ENCODE peak calls at places on chromosome 20, in four cellular contexts. V is HepG2, N is K562, E is GM12878. O is an unnamed sample.

GRCh38 chr20:52226370-52226769 is 34.8 kb upstream of the ZFP64 start:
- DNase-seq in V (peak; percentile 28), N (no peak), E (no peak), O (no peak)

GRCh38 chr20:35791823-35792222 is 20.0 kb downstream of the PHF20 start:
- DNase-seq in V (no peak), N (no peak), E (no peak), O (no peak)

GRCh38 chr20:6114696-6115095 is 8.1 kb downstream of the FERMT1 start:
- DNase-seq in V (no peak), N (no peak), E (no peak), O (no peak)

GRCh38 chr20:35578469-35578868 is 36.6 kb downstream of the ERGIC3 start:
- DNase-seq in V (peak; percentile 55), N (no peak), E (no peak), O (no peak)

GRCh38 chr20:16407251-16408067 is 165.8 kb downstream of the KIF16B start:
- DNase-seq in V (peak; percentile 82), N (no peak), E (no peak), O (no peak)

GRCh38 chr20:29744071-29744470 is 1513.4 kb upstream of the DEFB115 start:
- DNase-seq in V (no peak), N (no peak), E (no peak), O (no peak)

GRCh38 chr20:44247676-44248419 is 740 bp downstream of the GDAP1L1 start:
- DNase-seq in V (peak; percentile 80), N (peak; percentile 91), E (no peak), O (peak; percentile 91)

GRCh38 chr20:14055127-14055742 is 59.9 kb downstream of the MACROD2 start:
- DNase-seq in V (peak; percentile 77), N (peak; percentile 15), E (no peak), O (no peak)

GRCh38 chr20:4304601-4305000 is 289.2 kb upstream of the RNF24 start:
- DNase-seq in V (no peak), N (no peak), E (no peak), O (no peak)

GRCh38 chr20:1663917-1664316 is 6.3 kb upstream of the SIRPG start:
- DNase-seq in V (no peak), N (no peak), E (no peak), O (no peak)

GRCh38 chr20:833450-834150 is at the start of gene FAM110A:
- DNase-seq in V (peak; percentile 90), N (peak; percentile 87), E (peak; percentile 75), O (peak; percentile 96)

GRCh38 chr20:52200870-52201269 is 9.3 kb upstream of the ZFP64 start:
- DNase-seq in V (no peak), N (no peak), E (no peak), O (no peak)

GRCh38 chr20:20894753-20895152 is 182.3 kb upstream of the RALGAPA2 start:
- DNase-seq in V (no peak), N (no peak), E (no peak), O (no peak)

GRCh38 chr20:58571942-58572666 is 56.9 kb upstream of the APCDD1L start:
- DNase-seq in V (no peak), N (no peak), E (no peak), O (no peak)

GRCh38 chr20:51429144-51429482 is 113.4 kb downstream of the NFATC2 start:
- DNase-seq in V (no peak), N (no peak), E (no peak), O (no peak)

GRCh38 chr20:57998981-57999464 is 229.4 kb downstream of the ANKRD60 start:
- DNase-seq in V (no peak), N (no peak), E (no peak), O (no peak)

GRCh38 chr20:24683676-24684075 is 214.2 kb downstream of the SYNDIG1 start:
- DNase-seq in V (no peak), N (no peak), E (no peak), O (no peak)

GRCh38 chr20:24933266-24933908 is 15.7 kb upstream of the CST7 start:
- DNase-seq in V (no peak), N (no peak), E (no peak), O (no peak)

GRCh38 chr20:44089987-44090674 is 96.9 kb downstream of the JPH2 start:
- DNase-seq in V (peak; percentile 25), N (peak; percentile 56), E (peak; percentile 57), O (no peak)

GRCh38 chr20:51447097-51447764 is 95.3 kb downstream of the NFATC2 start:
- DNase-seq in V (peak; percentile 49), N (no peak), E (no peak), O (no peak)

GRCh38 chr20:58078741-58079522 is 149.5 kb downstream of the ANKRD60 start:
- DNase-seq in V (no peak), N (no peak), E (no peak), O (no peak)

GRCh38 chr20:47857994-47858557 is 72.8 kb upstream of the SULF2 start:
- DNase-seq in V (no peak), N (no peak), E (no peak), O (no peak)

GRCh38 chr20:50354690-50355592 is 155.2 kb upstream of the PTPN1 start:
- DNase-seq in V (no peak), N (peak; percentile 64), E (no peak), O (no peak)

GRCh38 chr20:51871943-51872342 is 69.6 kb upstream of the SALL4 start:
- DNase-seq in V (no peak), N (no peak), E (no peak), O (no peak)

GRCh38 chr20:50290815-50291214 is 100.2 kb downstream of the CEBPB start:
- DNase-seq in V (no peak), N (no peak), E (no peak), O (no peak)

DNA sequence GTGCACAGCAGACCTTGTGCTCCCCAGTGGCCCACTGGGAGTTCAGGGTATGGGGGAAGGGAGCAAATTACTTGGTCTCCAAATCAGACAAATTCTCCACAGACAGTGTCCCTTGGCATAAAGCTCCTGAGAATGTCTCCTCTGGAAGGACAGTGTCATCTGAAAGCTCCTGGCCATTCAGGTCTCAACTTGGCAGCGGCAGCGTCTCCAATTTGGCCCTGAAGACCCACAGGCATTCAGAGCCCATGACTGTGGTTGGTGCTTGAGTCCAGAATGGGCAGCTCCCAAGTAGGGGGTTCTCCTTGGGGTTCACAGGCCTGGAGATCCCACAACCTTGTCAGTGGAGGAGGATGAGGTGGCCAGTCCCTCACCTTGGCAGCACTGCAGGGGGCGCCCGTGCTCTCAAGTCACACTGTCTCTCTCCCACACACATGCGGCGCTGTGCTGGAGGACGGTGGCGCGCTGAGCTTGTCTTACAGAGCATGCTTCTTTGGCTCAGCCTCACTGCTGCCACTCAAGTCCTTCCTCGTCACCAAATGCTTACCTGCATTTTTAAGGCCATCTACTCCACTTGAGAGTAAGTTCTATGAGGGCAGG is 20.7 kb downstream of the DYNLRB1 start:
- DNase-seq in V (peak; percentile 41), N (peak; percentile 44), E (no peak), O (peak; percentile 70)
- TF ChIP-seq NR2C2 in V (no peak), N (no peak), E (no peak), O (no peak)

GRCh38 chr20:22958390-22958789 is 76.7 kb upstream of the SSTR4 start:
- DNase-seq in V (no peak), N (no peak), E (no peak), O (no peak)

GRCh38 chr20:22962567-22963439 is 72.3 kb upstream of the SSTR4 start:
- DNase-seq in V (no peak), N (no peak), E (no peak), O (no peak)

GRCh38 chr20:22966787-22967464 is 68.2 kb upstream of the SSTR4 start:
- DNase-seq in V (no peak), N (no peak), E (no peak), O (no peak)

GRCh38 chr20:22963581-22963980 is 71.5 kb upstream of the SSTR4 start:
- DNase-seq in V (no peak), N (no peak), E (no peak), O (no peak)
- TF ChIP-seq NR2C2 in V (no peak), N (no peak), E (no peak), O (no peak)

GRCh38 chr20:39225536-39225935 is 263.4 kb downstream of the DHX35 start:
- DNase-seq in V (no peak), N (no peak), E (no peak), O (no peak)
- TF ChIP-seq NR2C2 in V (no peak), N (no peak), E (no peak), O (no peak)

GRCh38 chr20:59690101-59690500 is 85.8 kb downstream of the PHACTR3 start:
- DNase-seq in V (no peak), N (no peak), E (no peak), O (no peak)

GRCh38 chr20:59693587-59693986 is 89.2 kb downstream of the PHACTR3 start:
- DNase-seq in V (no peak), N (no peak), E (no peak), O (no peak)

GRCh38 chr20:59688999-59689398 is 84.7 kb downstream of the PHACTR3 start:
- DNase-seq in V (no peak), N (no peak), E (no peak), O (no peak)

GRCh38 chr20:59690976-59691375 is 86.6 kb downstream of the PHACTR3 start:
- DNase-seq in V (no peak), N (no peak), E (no peak), O (no peak)

DNA sequence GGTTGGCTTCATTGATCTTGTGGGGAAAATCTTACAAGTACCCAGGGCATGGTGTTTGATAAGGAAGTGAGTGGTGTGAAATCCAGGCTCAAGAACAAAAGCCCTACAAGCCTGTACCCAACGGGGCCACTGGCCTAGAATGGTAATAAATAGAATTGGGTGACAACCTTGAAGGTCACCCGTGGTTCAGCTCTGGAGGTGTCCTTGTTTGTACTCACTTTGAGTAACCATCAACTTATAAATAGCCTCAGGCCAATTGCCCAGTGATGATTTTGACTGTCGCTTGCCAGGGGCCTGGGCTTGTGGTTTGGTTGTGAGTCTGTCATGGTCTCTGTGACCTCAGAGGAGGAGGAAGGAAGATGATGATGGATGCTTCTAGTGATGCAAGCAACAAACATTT is 87.8 kb downstream of the PHACTR3 start:
- DNase-seq in V (no peak), N (no peak), E (no peak), O (no peak)
- TF ChIP-seq NR2C2 in V (no peak), N (no peak), E (no peak), O (no peak)

GRCh38 chr20:63458170-63459069 is 14.0 kb downstream of the KCNQ2 start:
- DNase-seq in V (no peak), N (no peak), E (no peak), O (no peak)

GRCh38 chr20:63459070-63459380 is 13.4 kb downstream of the KCNQ2 start:
- DNase-seq in V (no peak), N (no peak), E (no peak), O (no peak)

GRCh38 chr20:63456429-63457284 is 15.8 kb downstream of the KCNQ2 start:
- DNase-seq in V (no peak), N (no peak), E (no peak), O (no peak)

GRCh38 chr20:63455568-63455859 is 16.9 kb downstream of the KCNQ2 start:
- DNase-seq in V (no peak), N (no peak), E (no peak), O (no peak)

GRCh38 chr20:63457737-63458136 is 14.7 kb downstream of the KCNQ2 start:
- DNase-seq in V (no peak), N (no peak), E (no peak), O (no peak)
- TF ChIP-seq NR2C2 in V (no peak), N (no peak), E (no peak), O (no peak)

DNA sequence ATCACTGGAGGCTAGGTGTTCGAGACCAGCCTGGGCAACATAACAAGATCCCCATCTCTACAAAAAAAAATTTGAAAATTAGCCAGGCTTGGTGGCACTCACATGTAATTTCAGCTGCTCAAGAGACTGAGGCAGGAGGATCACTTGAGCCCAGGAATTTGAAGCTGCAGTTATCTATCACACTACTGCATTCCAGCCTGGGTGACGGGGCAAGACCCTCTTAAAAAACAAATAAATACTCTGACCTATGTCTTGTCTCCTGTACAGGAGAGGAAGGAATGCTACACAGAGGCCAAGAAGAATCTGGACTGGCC is 25.8 kb downstream of the COX4I2 start:
- DNase-seq in V (no peak), N (no peak), E (no peak), O (no peak)
- TF ChIP-seq NR2C2 in V (no peak), N (no peak), E (no peak), O (no peak)

O was measured in WTC11.